ENCODE peak calls at places on chromosomes 3 and 15, in six cellular contexts. D is BJ; T is SW 1271; R is HCEC 1CT; X is ELR; S is activated CD4-positive, alpha-beta T cell treated with anti-CD3 and anti-CD28 coated beads, Interleukin-2, amount 10 ng/mL, durations not matched to agents 7 days and 5 days. N is an unnamed sample.

GRCh38 chr15:31440754-31441298 is 114.2 kb downstream of the KLF13 start:
- DNase-seq in D (no peak), T (no peak), R (no peak), X (peak; percentile 52), S (peak; percentile 50), N (no peak)

GRCh38 chr3:52393959-52394670 is 50.8 kb downstream of the SEMA3G start:
- DNase-seq in D (no peak), T (no peak), R (no peak), X (no peak), S (no peak), N (no peak)

GRCh38 chr15:100663550-100664335 is 61.4 kb downstream of the ASB7 start:
- DNase-seq in D (no peak), T (no peak), R (no peak), X (peak; percentile 35), S (no peak), N (no peak)

GRCh38 chr3:170804095-170804494 is 65.9 kb downstream of the RPL22L1 start:
- DNase-seq in D (no peak), T (no peak), R (no peak), X (peak; percentile 10), S (no peak), N (no peak)

GRCh38 chr15:68644088-68644904 is 65.5 kb downstream of the CORO2B start:
- DNase-seq in D (peak; percentile 30), T (no peak), R (peak; percentile 85), X (peak; percentile 88), S (no peak), N (no peak)

GRCh38 chr3:196989721-196990262 is 21.2 kb upstream of the PIGZ start:
- DNase-seq in D (no peak), T (no peak), R (no peak), X (no peak), S (no peak), N (no peak)

GRCh38 chr3:164918915-164919314 is 159.4 kb downstream of the SI start:
- DNase-seq in D (no peak), T (no peak), R (no peak), X (no peak), S (no peak), N (no peak)

GRCh38 chr15:45157974-45158373 is 28.2 kb downstream of the DUOX1 start:
- DNase-seq in D (peak; percentile 38), T (no peak), R (no peak), X (peak; percentile 88), S (no peak), N (no peak)

GRCh38 chr15:35696767-35697231 is 150.8 kb upstream of the DPH6 start:
- DNase-seq in D (no peak), T (no peak), R (peak; percentile 91), X (peak; percentile 86), S (no peak), N (no peak)

GRCh38 chr3:66537735-66538134 is 36.9 kb upstream of the LRIG1 start:
- DNase-seq in D (no peak), T (no peak), R (no peak), X (no peak), S (no peak), N (no peak)